ENCODE peak calls at places on chromosome 16, in eight cellular contexts. One of them, this sample, is unnamed.

GRCh38 chr16:78395035-78395434 is 295.6 kb downstream of the WWOX start:
- DNase-seq in glutamatergic neuron: no peak
- DNase-seq in cardiac fibroblast: no peak
- DNase-seq in PC-3: no peak
- DNase-seq in cardiac muscle cell: no peak
- DNase-seq in GM13976: no peak
- DNase-seq in foreskin fibroblast: no peak
- DNase-seq in psoas muscle: no peak
- DNase-seq in this sample: no peak

GRCh38 chr16:56610017-56610608 is 1.7 kb downstream of the MT2A start:
- DNase-seq in glutamatergic neuron: no peak
- DNase-seq in cardiac fibroblast: peak
- DNase-seq in PC-3: peak
- DNase-seq in cardiac muscle cell: no peak
- DNase-seq in GM13976: no peak
- DNase-seq in foreskin fibroblast: peak
- DNase-seq in psoas muscle: peak
- DNase-seq in this sample: no peak

GRCh38 chr16:25092489-25092888 is 19.1 kb upstream of the LCMT1 start:
- DNase-seq in glutamatergic neuron: no peak
- DNase-seq in cardiac fibroblast: no peak
- DNase-seq in PC-3: no peak
- DNase-seq in cardiac muscle cell: no peak
- DNase-seq in GM13976: no peak
- DNase-seq in foreskin fibroblast: no peak
- DNase-seq in psoas muscle: no peak
- DNase-seq in this sample: no peak

GRCh38 chr16:878071-878784 is 77.7 kb upstream of the GNG13 start:
- DNase-seq in glutamatergic neuron: peak
- DNase-seq in cardiac fibroblast: no peak
- DNase-seq in PC-3: no peak
- DNase-seq in cardiac muscle cell: no peak
- DNase-seq in GM13976: no peak
- DNase-seq in foreskin fibroblast: peak
- DNase-seq in psoas muscle: peak
- DNase-seq in this sample: no peak

GRCh38 chr16:8173111-8173644 is 417.1 kb downstream of the TMEM114 start:
- DNase-seq in glutamatergic neuron: peak
- DNase-seq in cardiac fibroblast: peak
- DNase-seq in PC-3: peak
- DNase-seq in cardiac muscle cell: peak
- DNase-seq in GM13976: peak
- DNase-seq in foreskin fibroblast: peak
- DNase-seq in psoas muscle: peak
- DNase-seq in this sample: peak

GRCh38 chr16:11639925-11640899 is 28.0 kb upstream of the SNN start:
- DNase-seq in glutamatergic neuron: peak
- DNase-seq in cardiac fibroblast: peak
- DNase-seq in PC-3: peak
- DNase-seq in cardiac muscle cell: peak
- DNase-seq in GM13976: no peak
- DNase-seq in foreskin fibroblast: peak
- DNase-seq in psoas muscle: peak
- DNase-seq in this sample: no peak

GRCh38 chr16:75011634-75012307 is 12.9 kb downstream of the ZNRF1 start:
- DNase-seq in glutamatergic neuron: no peak
- DNase-seq in cardiac fibroblast: peak
- DNase-seq in PC-3: peak
- DNase-seq in cardiac muscle cell: no peak
- DNase-seq in GM13976: peak
- DNase-seq in foreskin fibroblast: peak
- DNase-seq in psoas muscle: no peak
- DNase-seq in this sample: peak

GRCh38 chr16:80347900-80348299 is 192.9 kb upstream of the DYNLRB2 start:
- DNase-seq in glutamatergic neuron: no peak
- DNase-seq in cardiac fibroblast: peak
- DNase-seq in PC-3: no peak
- DNase-seq in cardiac muscle cell: no peak
- DNase-seq in GM13976: no peak
- DNase-seq in foreskin fibroblast: no peak
- DNase-seq in psoas muscle: no peak
- DNase-seq in this sample: no peak

GRCh38 chr16:87569601-87570559 is 32.4 kb upstream of the JPH3 start:
- DNase-seq in glutamatergic neuron: no peak
- DNase-seq in cardiac fibroblast: peak
- DNase-seq in PC-3: no peak
- DNase-seq in cardiac muscle cell: no peak
- DNase-seq in GM13976: no peak
- DNase-seq in foreskin fibroblast: no peak
- DNase-seq in psoas muscle: no peak
- DNase-seq in this sample: no peak

GRCh38 chr16:10889880-10890279 is 12.9 kb downstream of the CIITA start:
- DNase-seq in glutamatergic neuron: no peak
- DNase-seq in cardiac fibroblast: no peak
- DNase-seq in PC-3: no peak
- DNase-seq in cardiac muscle cell: no peak
- DNase-seq in GM13976: no peak
- DNase-seq in foreskin fibroblast: no peak
- DNase-seq in psoas muscle: no peak
- DNase-seq in this sample: no peak

GRCh38 chr16:79628501-79628975 is 28.0 kb upstream of the MAF start:
- DNase-seq in glutamatergic neuron: no peak
- DNase-seq in cardiac fibroblast: no peak
- DNase-seq in PC-3: no peak
- DNase-seq in cardiac muscle cell: no peak
- DNase-seq in GM13976: peak
- DNase-seq in foreskin fibroblast: no peak
- DNase-seq in psoas muscle: no peak
- DNase-seq in this sample: peak

GRCh38 chr16:21281698-21282389 is 3.8 kb upstream of the CRYM start:
- DNase-seq in glutamatergic neuron: no peak
- DNase-seq in cardiac fibroblast: no peak
- DNase-seq in PC-3: no peak
- DNase-seq in cardiac muscle cell: no peak
- DNase-seq in GM13976: no peak
- DNase-seq in foreskin fibroblast: no peak
- DNase-seq in psoas muscle: no peak
- DNase-seq in this sample: no peak

GRCh38 chr16:24497405-24497804 is 42.0 kb upstream of the RBBP6 start:
- DNase-seq in glutamatergic neuron: no peak
- DNase-seq in cardiac fibroblast: peak
- DNase-seq in PC-3: peak
- DNase-seq in cardiac muscle cell: peak
- DNase-seq in GM13976: no peak
- DNase-seq in foreskin fibroblast: peak
- DNase-seq in psoas muscle: no peak
- DNase-seq in this sample: no peak

GRCh38 chr16:19284207-19284606 is 1.3 kb upstream of the CLEC19A start:
- DNase-seq in glutamatergic neuron: no peak
- DNase-seq in cardiac fibroblast: no peak
- DNase-seq in PC-3: peak
- DNase-seq in cardiac muscle cell: no peak
- DNase-seq in GM13976: no peak
- DNase-seq in foreskin fibroblast: peak
- DNase-seq in psoas muscle: peak
- DNase-seq in this sample: no peak

GRCh38 chr16:74279805-74280204 is 16.8 kb upstream of the PSMD7 start:
- DNase-seq in glutamatergic neuron: no peak
- DNase-seq in cardiac fibroblast: no peak
- DNase-seq in PC-3: no peak
- DNase-seq in cardiac muscle cell: no peak
- DNase-seq in GM13976: no peak
- DNase-seq in foreskin fibroblast: no peak
- DNase-seq in psoas muscle: no peak
- DNase-seq in this sample: no peak

GRCh38 chr16:67571464-67571863 is 9.1 kb downstream of the CTCF start:
- DNase-seq in glutamatergic neuron: no peak
- DNase-seq in cardiac fibroblast: peak
- DNase-seq in PC-3: no peak
- DNase-seq in cardiac muscle cell: no peak
- DNase-seq in GM13976: no peak
- DNase-seq in foreskin fibroblast: no peak
- DNase-seq in psoas muscle: no peak
- DNase-seq in this sample: no peak

GRCh38 chr16:58000706-58001676 is at the start of gene USB1:
- DNase-seq in glutamatergic neuron: peak
- DNase-seq in cardiac fibroblast: peak
- DNase-seq in PC-3: peak
- DNase-seq in cardiac muscle cell: peak
- DNase-seq in GM13976: peak
- DNase-seq in foreskin fibroblast: peak
- DNase-seq in psoas muscle: peak
- DNase-seq in this sample: peak

GRCh38 chr16:685967-686366 is 1.8 kb upstream of the JMJD8 start:
- DNase-seq in glutamatergic neuron: peak
- DNase-seq in cardiac fibroblast: peak
- DNase-seq in PC-3: peak
- DNase-seq in cardiac muscle cell: peak
- DNase-seq in GM13976: no peak
- DNase-seq in foreskin fibroblast: no peak
- DNase-seq in psoas muscle: peak
- DNase-seq in this sample: no peak

DNA sequence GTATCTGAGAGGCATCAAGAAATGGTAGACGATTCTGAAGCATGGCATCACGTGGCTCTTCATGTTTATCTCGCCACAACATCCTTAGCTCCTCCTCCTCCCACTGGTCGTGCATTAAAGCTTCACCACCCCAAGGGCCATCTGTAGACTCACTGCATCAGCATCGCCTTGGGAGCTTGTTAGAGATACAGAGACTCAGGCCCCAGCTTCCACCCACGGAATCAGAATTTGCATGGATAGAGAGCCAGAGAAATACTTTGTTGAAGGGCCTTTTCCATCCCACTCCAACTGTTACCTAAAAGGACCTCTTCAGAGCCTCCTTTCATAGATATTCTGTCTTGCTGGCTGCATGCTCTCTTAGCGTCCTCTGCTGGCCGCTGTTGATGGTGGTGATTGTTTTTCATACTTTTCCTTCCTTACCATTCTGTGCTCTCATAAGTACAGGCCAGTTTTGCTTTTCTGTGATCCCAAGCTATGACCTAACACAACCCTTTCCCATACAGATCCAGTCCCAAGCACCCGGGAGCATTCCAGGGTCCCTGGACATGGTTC is 1049.4 kb upstream of the EEF2KMT start:
- DNase-seq in glutamatergic neuron: no peak
- DNase-seq in cardiac fibroblast: no peak
- DNase-seq in PC-3: no peak
- DNase-seq in cardiac muscle cell: no peak
- DNase-seq in GM13976: no peak
- DNase-seq in foreskin fibroblast: no peak
- DNase-seq in psoas muscle: no peak
- DNase-seq in this sample: no peak
- TF ChIP-seq CTCF in glutamatergic neuron: no peak
- TF ChIP-seq CTCF in cardiac fibroblast: no peak
- TF ChIP-seq CTCF in PC-3: no peak
- TF ChIP-seq CTCF in cardiac muscle cell: no peak
- TF ChIP-seq CTCF in GM13976: no peak
- TF ChIP-seq CTCF in foreskin fibroblast: no peak
- TF ChIP-seq CTCF in psoas muscle: no peak
- TF ChIP-seq CTCF in this sample: no peak

GRCh38 chr16:88909431-88910210 is 43.2 kb upstream of the PABPN1L start:
- DNase-seq in glutamatergic neuron: no peak
- DNase-seq in cardiac fibroblast: no peak
- DNase-seq in PC-3: no peak
- DNase-seq in cardiac muscle cell: no peak
- DNase-seq in GM13976: no peak
- DNase-seq in foreskin fibroblast: no peak
- DNase-seq in psoas muscle: no peak
- DNase-seq in this sample: no peak

GRCh38 chr16:88911148-88911945 is 44.9 kb upstream of the PABPN1L start:
- DNase-seq in glutamatergic neuron: no peak
- DNase-seq in cardiac fibroblast: no peak
- DNase-seq in PC-3: no peak
- DNase-seq in cardiac muscle cell: no peak
- DNase-seq in GM13976: peak
- DNase-seq in foreskin fibroblast: no peak
- DNase-seq in psoas muscle: no peak
- DNase-seq in this sample: no peak

GRCh38 chr16:88912556-88912955 is 46.1 kb upstream of the PABPN1L start:
- DNase-seq in glutamatergic neuron: no peak
- DNase-seq in cardiac fibroblast: no peak
- DNase-seq in PC-3: no peak
- DNase-seq in cardiac muscle cell: no peak
- DNase-seq in GM13976: no peak
- DNase-seq in foreskin fibroblast: no peak
- DNase-seq in psoas muscle: no peak
- DNase-seq in this sample: no peak

GRCh38 chr16:88911946-88912310 is 45.5 kb upstream of the PABPN1L start:
- DNase-seq in glutamatergic neuron: no peak
- DNase-seq in cardiac fibroblast: no peak
- DNase-seq in PC-3: no peak
- DNase-seq in cardiac muscle cell: no peak
- DNase-seq in GM13976: no peak
- DNase-seq in foreskin fibroblast: no peak
- DNase-seq in psoas muscle: no peak
- DNase-seq in this sample: no peak

GRCh38 chr16:88910284-88911147 is 44.1 kb upstream of the PABPN1L start:
- DNase-seq in glutamatergic neuron: no peak
- DNase-seq in cardiac fibroblast: no peak
- DNase-seq in PC-3: no peak
- DNase-seq in cardiac muscle cell: no peak
- DNase-seq in GM13976: no peak
- DNase-seq in foreskin fibroblast: no peak
- DNase-seq in psoas muscle: no peak
- DNase-seq in this sample: no peak
- TF ChIP-seq CTCF in glutamatergic neuron: no peak
- TF ChIP-seq CTCF in cardiac fibroblast: no peak
- TF ChIP-seq CTCF in PC-3: no peak
- TF ChIP-seq CTCF in cardiac muscle cell: no peak
- TF ChIP-seq CTCF in GM13976: no peak
- TF ChIP-seq CTCF in foreskin fibroblast: no peak
- TF ChIP-seq CTCF in psoas muscle: no peak
- TF ChIP-seq CTCF in this sample: no peak

GRCh38 chr16:85473326-85473725 is 139.8 kb upstream of the GSE1 start:
- DNase-seq in glutamatergic neuron: no peak
- DNase-seq in cardiac fibroblast: no peak
- DNase-seq in PC-3: no peak
- DNase-seq in cardiac muscle cell: no peak
- DNase-seq in GM13976: no peak
- DNase-seq in foreskin fibroblast: no peak
- DNase-seq in psoas muscle: no peak
- DNase-seq in this sample: no peak
- TF ChIP-seq CTCF in glutamatergic neuron: no peak
- TF ChIP-seq CTCF in cardiac fibroblast: no peak
- TF ChIP-seq CTCF in PC-3: no peak
- TF ChIP-seq CTCF in cardiac muscle cell: no peak
- TF ChIP-seq CTCF in GM13976: no peak
- TF ChIP-seq CTCF in foreskin fibroblast: no peak
- TF ChIP-seq CTCF in psoas muscle: no peak
- TF ChIP-seq CTCF in this sample: no peak

DNA sequence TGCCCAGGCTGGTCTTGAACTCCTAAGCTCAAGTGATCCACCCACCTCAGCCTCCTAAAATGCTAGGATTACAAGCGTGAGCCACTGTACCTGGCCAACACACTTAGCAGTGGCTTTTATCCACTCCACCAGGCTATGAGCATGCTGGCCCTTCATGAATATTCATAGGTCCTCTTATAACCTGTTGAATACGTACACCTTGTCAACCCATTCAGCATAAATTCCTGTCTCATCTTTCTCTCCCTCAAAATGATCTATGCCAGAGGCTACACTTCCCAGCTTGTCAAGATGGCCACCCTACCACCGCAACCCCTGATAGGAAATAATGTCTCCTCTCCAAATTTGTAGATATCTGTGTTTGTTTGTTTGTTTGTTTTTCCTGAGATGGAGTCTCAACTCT is 11.0 kb upstream of the ZG16 start:
- DNase-seq in glutamatergic neuron: no peak
- DNase-seq in cardiac fibroblast: no peak
- DNase-seq in PC-3: no peak
- DNase-seq in cardiac muscle cell: no peak
- DNase-seq in GM13976: no peak
- DNase-seq in foreskin fibroblast: no peak
- DNase-seq in psoas muscle: no peak
- DNase-seq in this sample: no peak
- TF ChIP-seq CTCF in glutamatergic neuron: no peak
- TF ChIP-seq CTCF in cardiac fibroblast: no peak
- TF ChIP-seq CTCF in PC-3: no peak
- TF ChIP-seq CTCF in cardiac muscle cell: no peak
- TF ChIP-seq CTCF in GM13976: no peak
- TF ChIP-seq CTCF in foreskin fibroblast: no peak
- TF ChIP-seq CTCF in psoas muscle: no peak
- TF ChIP-seq CTCF in this sample: no peak